ENCODE peak calls at places on chromosomes 1 and 21, in seven cellular contexts. F is ovary, Z is colonic mucosa, E is left ventricle myocardium inferior, W is aorta, B is breast epithelium, P is cardiac muscle cell. X is an unnamed sample.

GRCh38 chr1:201774224-201774982 is 54.6 kb upstream of the IPO9 start:
- DNase-seq in E (no peak), Z (no peak), F (no peak), B (no peak), P (no peak), W (no peak), X (no peak)

GRCh38 chr1:22536506-22536905 is 26.8 kb upstream of the EPHA8 start:
- DNase-seq in P (no peak), B (no peak), E (no peak), Z (no peak), F (no peak), W (no peak), X (no peak)

GRCh38 chr1:150409504-150410362 is 45.8 kb downstream of the RPRD2 start:
- DNase-seq in Z (no peak), F (no peak), B (no peak), W (no peak), E (no peak), P (no peak), X (no peak)

GRCh38 chr1:193960040-193960439 is 773.6 kb upstream of the B3GALT2 start:
- DNase-seq in B (no peak), E (no peak), Z (no peak), P (no peak), F (no peak), W (no peak), X (no peak)

GRCh38 chr1:226217273-226217672 is 6.2 kb upstream of the MIXL1 start:
- DNase-seq in Z (no peak), E (no peak), F (no peak), B (no peak), W (no peak), P (peak; percentile 22), X (no peak)

GRCh38 chr1:204331275-204331674 is 28.5 kb downstream of the PLEKHA6 start:
- DNase-seq in E (no peak), F (no peak), B (no peak), Z (peak; percentile 89), W (no peak), P (no peak), X (no peak)

GRCh38 chr1:155884028-155884950 is 24.9 kb downstream of the SYT11 start:
- DNase-seq in B (no peak), F (no peak), W (no peak), Z (peak; percentile 20), E (no peak), P (no peak), X (no peak)

GRCh38 chr1:5142389-5142788 is 488.0 kb downstream of the AJAP1 start:
- DNase-seq in P (no peak), F (no peak), W (no peak), Z (no peak), B (no peak), E (no peak), X (no peak)

GRCh38 chr1:2019162-2019542 is at the start of gene GABRD:
- DNase-seq in P (peak; percentile 62), Z (no peak), B (no peak), F (no peak), E (no peak), W (no peak), X (no peak)

GRCh38 chr1:169044971-169045370 is 61.5 kb upstream of the ATP1B1 start:
- DNase-seq in F (no peak), P (no peak), B (no peak), W (no peak), Z (no peak), E (no peak), X (no peak)

GRCh38 chr1:34396042-34396441 is 219.3 kb downstream of the C1orf94 start:
- DNase-seq in Z (no peak), F (no peak), W (no peak), E (no peak), P (no peak), B (no peak), X (no peak)

GRCh38 chr1:156160744-156161181 is 7.4 kb downstream of the SEMA4A start:
- DNase-seq in E (peak; percentile 90), Z (peak; percentile 81), P (peak; percentile 91), B (peak; percentile 73), F (peak; percentile 87), W (peak; percentile 91), X (peak; percentile 93)

GRCh38 chr1:169312084-169312954 is 55.3 kb downstream of the NME7 start:
- DNase-seq in P (no peak), E (no peak), F (no peak), B (no peak), W (no peak), Z (no peak), X (no peak)

GRCh38 chr1:19687414-19687813 is 22.7 kb downstream of the HTR6 start:
- DNase-seq in F (no peak), E (no peak), Z (no peak), B (no peak), P (no peak), W (no peak), X (no peak)

GRCh38 chr21:33682992-33683627 is 40.8 kb downstream of the ITSN1 start:
- DNase-seq in B (no peak), P (peak; percentile 28), E (no peak), Z (no peak), F (no peak), W (no peak), X (no peak)

GRCh38 chr1:77881099-77881498 is 7.3 kb upstream of the NEXN start:
- DNase-seq in E (no peak), W (no peak), F (no peak), B (no peak), Z (no peak), P (no peak), X (no peak)

GRCh38 chr1:234869182-234870019 is 259.2 kb downstream of the TOMM20 start:
- DNase-seq in E (no peak), F (no peak), Z (no peak), B (no peak), P (no peak), W (no peak), X (no peak)

DNA sequence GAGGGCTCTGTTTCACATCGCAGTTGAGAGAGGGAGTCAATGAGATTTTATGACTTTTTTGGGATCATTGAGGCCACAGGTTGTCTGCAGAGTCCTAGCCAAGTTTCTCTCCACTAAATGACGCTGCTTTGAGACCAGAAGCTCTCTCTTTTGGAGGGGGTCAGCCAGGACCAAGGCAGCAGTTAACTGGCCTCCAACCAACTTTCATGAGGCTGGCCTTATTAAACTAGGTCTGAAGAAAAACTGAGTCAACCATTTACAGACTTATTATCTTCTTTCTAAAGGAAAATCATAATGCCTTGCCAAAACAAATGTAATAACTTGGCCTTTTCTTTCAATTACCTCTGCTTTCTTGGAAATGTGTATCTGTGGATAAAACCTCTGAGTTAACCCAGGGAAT is 8.6 kb downstream of the WLS start:
- DNase-seq in E (no peak), Z (no peak), F (no peak), B (no peak), W (no peak), P (no peak), X (no peak)
- H3K4me1 ChIP-seq in E (peaks cover 73% of the 10 kb centered on the region), Z (no peaks in the 10 kb centered on the region), F (peaks cover 12% of the 10 kb centered on the region), B (no peaks in the 10 kb centered on the region), W (no peaks in the 10 kb centered on the region), P (peaks cover 24% of the 10 kb centered on the region), X (peaks cover 28% of the 10 kb centered on the region)

DNA sequence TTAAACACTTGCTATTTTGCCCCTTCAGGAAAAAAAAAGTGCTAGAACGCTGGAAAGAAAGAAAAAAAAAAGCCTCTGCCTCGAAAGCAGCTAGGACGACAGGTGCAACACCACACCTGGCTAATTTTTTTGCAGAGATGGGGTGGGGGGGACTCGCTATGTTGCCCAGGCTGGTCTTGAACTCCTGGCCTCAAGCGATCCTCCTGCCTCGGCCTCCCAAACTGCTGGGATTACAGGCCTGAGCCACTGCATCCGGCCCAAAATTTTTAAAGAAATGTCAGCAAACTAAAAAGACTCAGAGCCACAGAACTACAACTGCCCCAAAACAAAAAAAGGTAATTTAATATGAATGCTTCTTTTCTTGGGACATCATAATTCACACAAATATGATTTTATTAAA is 1.4 kb downstream of the DOCK7 start:
- DNase-seq in W (no peak), B (no peak), Z (no peak), E (no peak), F (no peak), P (no peak), X (no peak)
- H3K4me3 ChIP-seq in W (peak overlapping the region; percentile 94), B (peak overlapping the region; percentile 63), Z (peak overlapping the region; percentile 81), E (peak overlapping the region; percentile 94), F (peak overlapping the region; percentile 79), P (peak overlapping the region; percentile 99), X (peak overlapping the region; percentile 87)

GRCh38 chr1:119376594-119376993 is 8.0 kb downstream of the HAO2 start:
- DNase-seq in F (no peak), W (no peak), Z (no peak), P (no peak), B (no peak), E (no peak), X (no peak)

GRCh38 chr1:119375366-119375765 is 6.8 kb downstream of the HAO2 start:
- DNase-seq in B (no peak), E (no peak), P (no peak), F (no peak), Z (no peak), W (no peak), X (no peak)

GRCh38 chr1:119373465-119373864 is 4.9 kb downstream of the HAO2 start:
- DNase-seq in E (no peak), W (no peak), Z (no peak), F (no peak), P (no peak), B (no peak), X (no peak)

GRCh38 chr1:119372493-119373086 is 4.0 kb downstream of the HAO2 start:
- DNase-seq in B (no peak), W (no peak), F (no peak), P (peak; percentile 59), Z (peak; percentile 63), E (no peak), X (no peak)

DNA sequence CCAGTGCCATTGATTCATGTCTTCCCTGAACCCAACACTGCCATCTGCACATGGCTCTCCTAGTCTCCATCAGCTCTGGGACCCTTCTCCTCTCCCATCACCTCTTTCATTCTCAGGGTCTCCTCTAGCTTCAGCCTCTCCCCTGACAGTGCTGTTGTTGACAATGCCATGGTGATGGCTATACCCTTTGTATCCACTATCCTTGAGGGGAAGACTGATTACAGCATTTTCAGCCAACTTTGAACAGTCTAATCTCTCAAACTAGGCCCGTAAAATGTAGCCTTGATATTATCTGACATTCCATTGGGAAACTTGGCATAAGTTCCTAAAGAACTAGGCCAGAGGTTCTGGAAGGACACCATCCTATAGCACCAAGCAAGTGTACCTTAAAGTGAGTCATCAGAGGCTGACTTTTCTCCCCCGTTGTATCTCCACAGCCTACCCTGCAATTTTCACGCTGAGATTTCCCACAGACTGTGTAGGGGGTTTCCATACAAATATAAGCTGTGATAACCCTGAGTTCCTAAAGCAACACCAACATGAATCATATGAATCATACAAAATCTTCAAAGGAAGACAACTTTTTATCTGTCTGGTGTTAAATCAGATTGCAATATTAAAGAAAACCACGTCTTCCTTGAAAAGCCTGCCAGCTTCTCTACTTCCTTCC is 5.8 kb downstream of the HAO2 start:
- DNase-seq in E (no peak), P (no peak), Z (no peak), W (no peak), F (no peak), B (no peak), X (no peak)
- H3K4me1 ChIP-seq in E (no peaks in the 10 kb centered on the region), P (no peaks in the 10 kb centered on the region), Z (no peaks in the 10 kb centered on the region), W (no peaks in the 10 kb centered on the region), F (no peaks in the 10 kb centered on the region), B (no peaks in the 10 kb centered on the region), X (no peaks in the 10 kb centered on the region)

DNA sequence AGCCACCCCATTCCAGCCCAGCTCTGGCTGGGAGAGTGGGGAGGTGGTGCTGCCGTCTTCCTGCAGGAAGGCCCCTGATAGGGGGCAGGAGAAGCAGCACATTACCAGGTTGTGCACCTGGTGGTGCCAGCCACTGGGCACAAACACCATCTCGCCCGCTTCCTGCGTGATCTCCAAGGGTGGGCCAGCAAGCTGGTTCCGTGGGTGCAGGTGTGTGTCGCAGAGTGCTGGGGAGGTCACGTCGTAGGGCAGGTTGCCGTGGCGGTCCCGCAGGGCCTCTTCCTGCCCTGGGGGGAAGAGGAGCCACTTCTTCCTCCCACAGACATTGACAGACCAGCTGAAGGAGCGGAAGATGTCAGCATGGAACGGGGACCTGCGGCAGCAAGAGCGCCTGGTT is 1.8 kb downstream of the JMJD4 start:
- DNase-seq in B (no peak), P (no peak), E (no peak), Z (no peak), F (peak; percentile 36), W (no peak), X (no peak)
- H3K4me3 ChIP-seq in B (peak overlapping the region; percentile 76), P (no peak overlapping the region), E (peak overlapping the region; percentile 84), Z (no peak overlapping the region), F (no peak overlapping the region), W (no peak overlapping the region), X (no peak overlapping the region)